ENCODE peak calls at places on chromosomes 6 and 20, in nine cellular contexts. L is fibroblast of lung, H is PC-9, N is heart right ventricle, Z is tibial artery, P is HCT116, Y is AG04450, R is ovary, S is neural progenitor cell. K is an unnamed sample. For H3K27me3, the result is how much of the 10 kb centered on the place peaks cover.

GRCh38 chr20:10557685-10558084 is 116.1 kb downstream of the JAG1 start:
- DNase-seq in P (no peak), R (no peak), Z (no peak), L (peak), N (no peak), S (no peak), H (no peak), Y (no peak), K (no peak)

GRCh38 chr20:63740070-63740500 is 509 bp downstream of the SLC2A4RG start:
- DNase-seq in N (peak), R (peak), S (peak), Z (peak), L (peak), P (no peak), H (peak), Y (no peak), K (peak)

GRCh38 chr6:35400901-35401311 is 51.2 kb upstream of the FANCE start:
- DNase-seq in Y (no peak), P (peak), H (peak), L (peak), R (no peak), N (no peak), Z (no peak), S (no peak), K (no peak)

GRCh38 chr6:162124710-162125435 is 602.7 kb downstream of the PRKN start:
- DNase-seq in Y (no peak), L (peak), R (no peak), P (no peak), N (no peak), S (no peak), H (no peak), Z (no peak), K (no peak)

GRCh38 chr6:95159557-95159956 is 417.8 kb upstream of the MANEA start:
- DNase-seq in R (no peak), L (no peak), Y (no peak), S (no peak), Z (no peak), N (no peak), H (no peak), P (no peak), K (no peak)

GRCh38 chr6:144153260-144153659 is 2.9 kb downstream of the STX11 start:
- DNase-seq in N (no peak), H (no peak), R (no peak), P (no peak), Y (no peak), Z (no peak), S (no peak), L (no peak), K (no peak)

GRCh38 chr20:17849901-17850673 is 118.5 kb downstream of the SNX5 start:
- DNase-seq in L (peak), R (no peak), P (peak), H (peak), Z (peak), Y (peak), S (no peak), N (peak), K (no peak)

GRCh38 chr6:140208286-140208685 is 833.8 kb upstream of the CITED2 start:
- DNase-seq in P (no peak), L (peak), Z (no peak), Y (no peak), N (no peak), R (no peak), H (no peak), S (no peak), K (no peak)

GRCh38 chr6:33450434-33450833 is 3.9 kb upstream of the ZBTB9 start:
- DNase-seq in H (no peak), L (no peak), Y (no peak), N (no peak), Z (no peak), R (no peak), P (no peak), S (no peak), K (no peak)

GRCh38 chr20:44074252-44075151 is 112.5 kb downstream of the JPH2 start:
- DNase-seq in R (no peak), P (no peak), S (no peak), Z (peak), L (peak), H (no peak), N (peak), Y (no peak), K (no peak)

GRCh38 chr20:17654649-17655285 is 27.3 kb downstream of the RRBP1 start:
- DNase-seq in Y (peak), P (no peak), L (peak), H (peak), N (peak), S (peak), R (no peak), Z (peak), K (no peak)

GRCh38 chr6:44489912-44490604 is 102.6 kb downstream of the CDC5L start:
- DNase-seq in H (peak), L (peak), R (peak), N (no peak), S (no peak), P (peak), Y (peak), Z (peak), K (no peak)

GRCh38 chr6:142302427-142303190 is 802 bp downstream of the ADGRG6 start:
- DNase-seq in P (peak), N (no peak), R (no peak), S (no peak), L (no peak), H (peak), Y (no peak), Z (no peak), K (no peak)

GRCh38 chr6:35417979-35418661 is 34.0 kb upstream of the FANCE start:
- DNase-seq in P (no peak), R (no peak), Y (no peak), N (no peak), L (no peak), S (no peak), Z (no peak), H (no peak), K (no peak)

GRCh38 chr20:48064929-48065328 is 279.6 kb upstream of the SULF2 start:
- DNase-seq in Y (no peak), R (no peak), N (no peak), S (no peak), H (peak), P (no peak), L (peak), Z (no peak), K (no peak)

GRCh38 chr20:32390999-32391398 is 32.9 kb downstream of the ASXL1 start:
- DNase-seq in R (no peak), P (no peak), Z (no peak), L (no peak), Y (no peak), H (no peak), S (no peak), N (no peak), K (no peak)

GRCh38 chr6:47162793-47163192 is 120.7 kb upstream of the ADGRF1 start:
- DNase-seq in N (no peak), R (no peak), P (no peak), Y (no peak), L (no peak), H (no peak), S (no peak), Z (no peak), K (no peak)

GRCh38 chr20:4021905-4022304 is 6.5 kb upstream of the RNF24 start:
- DNase-seq in L (peak), N (no peak), H (no peak), Z (no peak), Y (no peak), S (no peak), R (no peak), P (no peak), K (no peak)

GRCh38 chr6:11069760-11070159 is 23.9 kb upstream of the SMIM13 start:
- DNase-seq in N (no peak), P (no peak), Y (no peak), R (no peak), S (no peak), L (no peak), H (no peak), Z (no peak), K (no peak)

GRCh38 chr20:36521526-36521925 is 19.8 kb upstream of the MYL9 start:
- DNase-seq in P (no peak), S (no peak), R (no peak), L (no peak), N (no peak), H (no peak), Y (no peak), Z (no peak), K (no peak)

GRCh38 chr20:36585410-36586125 is 12.2 kb downstream of the TGIF2 start:
- DNase-seq in R (no peak), L (peak), P (no peak), Z (no peak), N (no peak), Y (no peak), H (peak), S (peak), K (no peak)

GRCh38 chr6:14996892-14997291 is 249.0 kb upstream of the JARID2 start:
- DNase-seq in P (peak), L (no peak), Y (no peak), Z (no peak), H (no peak), N (no peak), S (no peak), R (no peak), K (no peak)

GRCh38 chr6:63635165-63635562 is 438 bp upstream of the PHF3 start:
- DNase-seq in P (no peak), S (peak), Z (no peak), R (peak), H (no peak), Y (no peak), N (no peak), L (no peak), K (no peak)

GRCh38 chr6:31125162-31125561 is 4.9 kb upstream of the CDSN start:
- DNase-seq in P (no peak), R (peak), N (peak), S (no peak), H (peak), L (peak), Y (no peak), Z (no peak), K (no peak)

GRCh38 chr6:116975600-116975999 is 98.6 kb downstream of the RFX6 start:
- DNase-seq in N (no peak), L (no peak), S (no peak), H (no peak), Y (no peak), R (no peak), P (no peak), Z (no peak), K (no peak)

GRCh38 chr20:1870792-1871550 is 24.2 kb upstream of the SIRPA start:
- DNase-seq in P (no peak), L (no peak), Y (no peak), H (no peak), Z (no peak), S (no peak), N (no peak), R (no peak), K (no peak)

GRCh38 chr6:12849420-12850200 is 133.0 kb downstream of the PHACTR1 start:
- DNase-seq in H (no peak), N (no peak), S (no peak), Y (no peak), P (no peak), L (peak), R (no peak), Z (no peak), K (no peak)

GRCh38 chr20:35772563-35773058 is 796 bp downstream of the PHF20 start:
- DNase-seq in L (no peak), S (peak), Y (no peak), N (no peak), R (no peak), P (no peak), H (no peak), Z (no peak), K (no peak)

GRCh38 chr20:17666491-17666890 is 15.6 kb downstream of the RRBP1 start:
- DNase-seq in R (no peak), N (no peak), L (peak), Z (no peak), Y (no peak), H (no peak), P (no peak), S (no peak), K (no peak)

GRCh38 chr20:2820084-2820895 is 4.1 kb downstream of the TMEM239 start:
- DNase-seq in R (peak), Y (no peak), Z (no peak), S (peak), N (peak), L (peak), P (no peak), H (no peak), K (no peak)

GRCh38 chr20:51562027-51562333 is 19.5 kb upstream of the NFATC2 start:
- DNase-seq in R (no peak), P (no peak), L (no peak), S (no peak), H (no peak), Y (no peak), N (no peak), Z (no peak), K (no peak)

GRCh38 chr20:8855315-8855714 is 213.6 kb upstream of the PLCB4 start:
- DNase-seq in Z (no peak), Y (no peak), N (no peak), R (peak), L (peak), P (no peak), S (no peak), H (no peak), K (no peak)

GRCh38 chr20:22048241-22048640 is 342.8 kb downstream of the PAX1 start:
- DNase-seq in Z (no peak), R (no peak), Y (no peak), L (no peak), S (no peak), H (no peak), P (no peak), N (no peak), K (no peak)

DNA sequence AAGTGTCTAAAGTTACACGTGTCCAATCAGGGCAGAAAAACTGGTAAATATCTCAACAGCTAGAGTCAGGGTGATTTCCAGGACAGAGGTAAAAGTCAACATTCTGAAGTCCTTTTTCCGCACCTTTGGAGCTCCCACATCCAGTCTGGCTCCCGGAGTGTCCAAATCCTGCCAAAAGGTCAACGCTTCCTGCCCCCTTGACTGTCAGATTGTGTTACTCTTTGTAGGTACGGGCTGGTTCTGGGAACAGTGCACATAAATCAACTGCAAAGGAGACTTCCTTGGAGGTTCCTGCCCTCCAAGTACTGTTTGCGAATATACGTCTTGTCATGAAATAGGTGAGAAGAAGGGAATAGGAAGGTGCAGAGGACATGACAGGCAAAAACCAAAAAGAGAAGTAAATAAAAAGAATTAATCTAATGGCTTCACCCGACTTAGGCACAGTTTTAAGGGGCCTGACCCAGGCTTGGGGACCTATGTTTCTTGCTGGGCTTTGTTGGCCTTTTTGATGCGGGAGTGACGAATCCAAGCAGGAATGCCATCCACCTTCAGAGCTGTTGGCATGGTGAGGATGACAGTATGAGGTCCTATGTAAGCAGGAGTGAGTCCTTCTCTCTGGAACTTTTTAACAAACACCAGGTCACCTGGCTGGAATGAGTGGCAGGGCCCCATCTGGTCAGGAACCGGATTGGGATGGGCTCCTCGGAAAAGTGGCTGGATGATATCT is 155.4 kb downstream of the TRIM27 start:
- DNase-seq in Y (no peak), S (no peak), R (no peak), N (no peak), P (no peak), Z (no peak), H (no peak), L (no peak), K (no peak)
- H3K27me3 ChIP-seq in Y (half or more), S (half or more), R (under half), N (half or more), P (under half), Z (half or more), H (under half), L (under half), K (half or more)

DNA sequence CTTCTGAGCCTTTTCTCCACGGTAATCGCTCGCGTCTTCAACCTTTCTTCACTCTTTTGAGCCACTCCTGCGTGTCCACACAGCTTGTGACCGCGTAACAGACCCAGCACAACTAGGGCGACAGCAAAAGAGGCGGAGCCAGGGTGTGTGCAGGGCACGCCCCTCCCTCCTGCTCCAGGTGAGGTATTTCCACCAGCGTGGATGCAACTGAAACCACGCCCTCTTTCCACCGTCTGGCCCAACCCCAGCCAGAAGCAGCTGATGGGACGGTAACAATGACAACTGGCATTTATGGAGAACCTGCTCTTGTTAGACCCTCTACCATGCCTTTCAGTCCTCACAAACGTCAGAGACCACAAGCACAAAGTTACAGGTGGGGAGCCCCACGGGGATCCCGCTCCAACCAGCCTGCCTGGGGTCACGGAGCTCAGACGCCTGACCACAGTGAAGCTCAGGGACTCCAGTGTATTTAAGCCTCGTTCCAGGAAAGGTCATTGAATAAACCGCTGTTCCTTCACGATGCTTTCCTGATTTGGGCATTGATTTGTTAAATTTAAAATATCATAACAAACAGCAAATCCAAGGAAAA is 2.0 kb downstream of the PXDC1 start:
- DNase-seq in S (no peak), Y (no peak), H (peak), P (no peak), N (no peak), Z (no peak), L (no peak), R (peak), K (no peak)
- H3K27ac ChIP-seq in S (no peak), Y (peak), H (no peak), P (no peak), N (peak), Z (peak), L (peak), R (peak), K (no peak)

DNA sequence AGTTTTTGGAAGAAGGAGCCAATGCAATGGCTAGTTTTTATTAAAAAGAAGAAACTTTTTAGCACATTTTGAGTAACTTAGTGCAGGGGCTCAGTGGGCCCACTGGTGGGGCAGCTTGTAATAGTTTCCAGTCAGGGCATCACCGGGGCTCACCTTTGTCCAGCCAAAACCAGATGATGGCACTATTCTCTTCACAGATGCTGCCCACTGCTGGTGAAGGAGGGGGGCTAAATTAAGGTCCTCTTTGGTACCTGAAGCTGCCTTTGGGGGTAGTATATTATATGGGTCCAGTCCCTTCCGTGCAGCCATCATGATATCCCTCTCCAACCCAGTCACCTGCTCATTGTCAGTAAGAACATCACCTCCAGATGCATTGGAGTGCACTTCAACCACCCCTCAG is 182.9 kb downstream of the PDE7B start:
- DNase-seq in N (no peak), H (no peak), R (no peak), S (no peak), L (no peak), Z (no peak), P (no peak), Y (no peak), K (no peak)
- TF ChIP-seq CTCF in N (no peak), H (peak), R (no peak), S (peak), L (no peak), Z (no peak), P (peak), Y (no peak), K (no peak)

GRCh38 chr6:131488780-131489179 is 84.2 kb upstream of the ARG1 start:
- DNase-seq in Z (no peak), R (no peak), Y (no peak), H (peak), L (peak), N (no peak), P (no peak), S (no peak), K (no peak)

GRCh38 chr6:131490441-131490840 is 82.6 kb upstream of the ARG1 start:
- DNase-seq in H (no peak), N (no peak), Z (no peak), L (no peak), R (no peak), P (no peak), S (no peak), Y (no peak), K (no peak)
- H3K27me3 ChIP-seq in H (under half), N (under half), Z (under half), L (under half), R (under half), P (under half), S (under half), Y (under half), K (under half)

GRCh38 chr6:107972413-107973096 is 14.5 kb upstream of the SEC63 start:
- DNase-seq in H (no peak), Z (no peak), S (no peak), N (no peak), L (no peak), R (no peak), P (no peak), Y (no peak), K (no peak)
- H3K27ac ChIP-seq in H (no peak), Z (no peak), S (no peak), N (no peak), L (no peak), R (no peak), P (no peak), Y (no peak), K (no peak)

GRCh38 chr6:73798592-73798991 is 102.6 kb downstream of the CD109 start:
- DNase-seq in L (peak), S (no peak), Z (peak), P (peak), N (no peak), H (peak), Y (peak), R (no peak), K (no peak)
- TF ChIP-seq CTCF in L (peak), S (no peak), Z (no peak), P (peak), N (peak), H (peak), Y (peak), R (no peak), K (no peak)

K was measured in CD4-positive, alpha-beta T cell.